ENCODE peak calls at places on chromosomes 3 and 15, in four cellular contexts. C, V, F and N are unnamed samples.

GRCh38 chr15:67176195-67176971 is 78.1 kb downstream of the AAGAB start:
- DNase-seq in C (peak; percentile 57), V (peak; percentile 69), F (no peak), N (no peak)

GRCh38 chr3:119297169-119297568 is 3.0 kb downstream of the ARHGAP31 start:
- DNase-seq in C (no peak), V (peak; percentile 55), F (no peak), N (no peak)

GRCh38 chr15:98599911-98600685 is 48.2 kb upstream of the IGF1R start:
- DNase-seq in C (no peak), V (peak; percentile 15), F (peak; percentile 49), N (peak; percentile 53)

GRCh38 chr15:85296615-85297402 is 83.6 kb upstream of the AKAP13 start:
- DNase-seq in C (peak; percentile 79), V (peak; percentile 32), F (peak; percentile 71), N (peak; percentile 39)

GRCh38 chr3:46943237-46944187 is 33.0 kb downstream of the CCDC12 start:
- DNase-seq in C (no peak), V (no peak), F (no peak), N (no peak)

GRCh38 chr3:100776736-100777135 is 67.4 kb downstream of the TFG start:
- DNase-seq in C (peak; percentile 23), V (no peak), F (no peak), N (no peak)

GRCh38 chr15:29039466-29040366 is 153.9 kb downstream of the APBA2 start:
- DNase-seq in C (peak; percentile 35), V (no peak), F (no peak), N (no peak)

GRCh38 chr3:159928692-159929091 is 59.9 kb upstream of the IL12A start:
- DNase-seq in C (no peak), V (no peak), F (no peak), N (no peak)

GRCh38 chr3:125280966-125281365 is 68.4 kb upstream of the SLC12A8 start:
- DNase-seq in C (no peak), V (no peak), F (no peak), N (no peak)

GRCh38 chr3:132522353-132522752 is 74.7 kb upstream of the ACKR4 start:
- DNase-seq in C (no peak), V (no peak), F (no peak), N (no peak)

GRCh38 chr3:102078864-102079808 is 229.8 kb downstream of the NFKBIZ start:
- DNase-seq in C (peak; percentile 33), V (no peak), F (peak; percentile 64), N (no peak)

GRCh38 chr3:75294124-75294523 is 370.0 kb upstream of the FRG2C start:
- DNase-seq in C (peak; percentile 67), V (peak; percentile 36), F (no peak), N (no peak)

GRCh38 chr3:125651246-125651645 is 55.9 kb upstream of the OSBPL11 start:
- DNase-seq in C (no peak), V (no peak), F (no peak), N (no peak)

GRCh38 chr15:66698318-66698961 is 3.6 kb upstream of the SMAD6 start:
- DNase-seq in C (peak; percentile 91), V (peak; percentile 73), F (no peak), N (no peak)

GRCh38 chr3:15470804-15471203 is 43.4 kb downstream of the EAF1 start:
- DNase-seq in C (no peak), V (no peak), F (no peak), N (no peak)

GRCh38 chr15:79549196-79549595 is 117.1 kb downstream of the MINAR1 start:
- DNase-seq in C (no peak), V (no peak), F (no peak), N (no peak)

GRCh38 chr3:69543080-69543429 is 157.2 kb upstream of the FRMD4B start:
- DNase-seq in C (no peak), V (no peak), F (no peak), N (no peak)

GRCh38 chr3:52529376-52530333 is 4.0 kb downstream of the NT5DC2 start:
- DNase-seq in C (no peak), V (no peak), F (no peak), N (no peak)

GRCh38 chr3:188204516-188204915 is 50.6 kb downstream of the LPP start:
- DNase-seq in C (no peak), V (no peak), F (no peak), N (no peak)

GRCh38 chr15:40150163-40150925 is 10.5 kb upstream of the BUB1B start:
- DNase-seq in C (no peak), V (no peak), F (no peak), N (no peak)

GRCh38 chr3:69113536-69113935 is 8.9 kb downstream of the LMOD3 start:
- DNase-seq in C (no peak), V (no peak), F (no peak), N (no peak)

GRCh38 chr3:37537914-37538691 is 323.6 kb upstream of the CTDSPL start:
- DNase-seq in C (no peak), V (no peak), F (no peak), N (no peak)

GRCh38 chr3:131794766-131795381 is 239.9 kb downstream of the CPNE4 start:
- DNase-seq in C (peak; percentile 66), V (no peak), F (peak; percentile 29), N (peak; percentile 19)

GRCh38 chr3:71987828-71988227 is 202.9 kb upstream of the PROK2 start:
- DNase-seq in C (peak; percentile 20), V (no peak), F (no peak), N (no peak)

GRCh38 chr3:102444101-102444500 is 9.3 kb downstream of the ZPLD1 start:
- DNase-seq in C (no peak), V (no peak), F (no peak), N (no peak)

GRCh38 chr3:40229411-40229810 is 80.1 kb upstream of the EIF1B start:
- DNase-seq in C (no peak), V (no peak), F (no peak), N (peak; percentile 13)

GRCh38 chr3:11588755-11589154 is 55.0 kb downstream of the VGLL4 start:
- DNase-seq in C (no peak), V (no peak), F (no peak), N (no peak)

GRCh38 chr3:171376125-171376947 is 83.9 kb downstream of the TNIK start:
- DNase-seq in C (no peak), V (no peak), F (no peak), N (peak; percentile 22)

GRCh38 chr3:184645304-184645703 is 66.6 kb downstream of the MAGEF1 start:
- DNase-seq in C (no peak), V (no peak), F (no peak), N (no peak)

GRCh38 chr3:12017487-12017886 is 13.3 kb downstream of the SYN2 start:
- DNase-seq in C (no peak), V (no peak), F (no peak), N (no peak)

GRCh38 chr3:175159202-175159601 is 300.1 kb downstream of the NAALADL2 start:
- DNase-seq in C (no peak), V (no peak), F (no peak), N (no peak)

GRCh38 chr3:100010087-100010417 is 104.2 kb downstream of the FILIP1L start:
- DNase-seq in C (no peak), V (no peak), F (no peak), N (no peak)

GRCh38 chr3:138051946-138052802 is 42.2 kb downstream of the CLDN18 start:
- DNase-seq in C (peak; percentile 72), V (peak; percentile 48), F (no peak), N (no peak)

GRCh38 chr3:9915252-9916141 is 1.4 kb upstream of the IL17RC start:
- DNase-seq in C (peak; percentile 78), V (peak; percentile 77), F (peak; percentile 16), N (peak; percentile 35)

GRCh38 chr3:9916346-9916733 is 558 bp upstream of the IL17RC start:
- DNase-seq in C (peak; percentile 15), V (no peak), F (no peak), N (no peak)

GRCh38 chr3:9918261-9919038 is 1.6 kb downstream of the IL17RC start:
- DNase-seq in C (no peak), V (no peak), F (no peak), N (no peak)

GRCh38 chr3:9916734-9917680 is at the start of gene IL17RC:
- DNase-seq in C (peak; percentile 74), V (peak; percentile 83), F (peak; percentile 9), N (no peak)

DNA sequence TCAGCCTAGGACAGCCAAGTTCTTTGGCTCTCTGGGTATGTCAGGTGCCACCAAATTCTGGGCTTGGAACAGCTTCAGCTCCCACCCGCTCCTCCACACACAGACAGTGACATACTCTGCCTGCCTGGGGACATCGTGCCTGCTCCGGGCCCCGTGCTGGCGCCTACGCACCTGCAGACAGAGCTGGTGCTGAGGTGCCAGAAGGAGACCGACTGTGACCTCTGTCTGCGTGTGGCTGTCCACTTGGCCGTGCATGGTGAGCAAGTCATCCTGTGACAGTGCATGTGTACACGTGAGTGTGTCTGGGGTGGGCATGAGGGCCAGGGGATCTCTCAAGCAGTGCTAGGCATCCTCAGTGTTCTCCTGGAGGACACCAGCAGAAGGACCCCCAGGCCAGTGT is 922 bp downstream of the IL17RC start:
- DNase-seq in C (no peak), V (no peak), F (no peak), N (no peak)
- H3K4me3 ChIP-seq in C (no peak overlapping the region), V (peak overlapping the region; percentile 61), F (no peak overlapping the region), N (no peak overlapping the region)

GRCh38 chr15:42453826-42454225 is 37.1 kb downstream of the ZNF106 start:
- DNase-seq in C (no peak), V (no peak), F (no peak), N (no peak)

GRCh38 chr15:42456971-42457370 is 34.0 kb downstream of the ZNF106 start:
- DNase-seq in C (no peak), V (no peak), F (no peak), N (no peak)

GRCh38 chr15:42457445-42458442 is 33.2 kb downstream of the ZNF106 start:
- DNase-seq in C (peak; percentile 95), V (peak; percentile 50), F (no peak), N (peak; percentile 34)

GRCh38 chr15:42461261-42461660 is 29.7 kb downstream of the ZNF106 start:
- DNase-seq in C (no peak), V (no peak), F (no peak), N (no peak)

DNA sequence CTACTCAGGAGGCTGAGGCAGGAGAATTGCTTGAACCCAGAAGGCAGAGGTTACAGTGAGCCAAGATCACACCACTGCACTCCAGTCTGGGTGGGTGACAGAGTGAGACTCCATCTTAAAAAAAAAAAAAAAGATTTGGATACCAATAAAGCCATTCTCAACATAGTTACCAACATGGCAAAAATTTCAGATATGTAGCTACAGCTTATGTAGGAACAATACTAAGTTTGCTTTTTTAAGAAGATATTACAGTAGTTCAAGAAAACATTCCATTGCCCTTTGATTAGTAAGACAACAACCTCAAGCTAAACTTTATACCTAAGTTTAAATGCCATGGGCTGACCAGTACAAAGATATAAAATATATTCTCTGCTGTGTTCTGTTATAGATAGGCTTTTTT is 34.4 kb downstream of the ZNF106 start:
- DNase-seq in C (no peak), V (no peak), F (no peak), N (no peak)
- H3K4me3 ChIP-seq in C (peak overlapping the region; percentile 26), V (peak overlapping the region; percentile 56), F (no peak overlapping the region), N (no peak overlapping the region)

GRCh38 chr3:180680097-180680430 is 775 bp upstream of the CCDC39 start:
- DNase-seq in C (peak; percentile 66), V (no peak), F (peak; percentile 37), N (no peak)
- H3K4me3 ChIP-seq in C (peak overlapping the region; percentile 93), V (peak overlapping the region; percentile 64), F (peak overlapping the region; percentile 72), N (peak overlapping the region; percentile 77)

GRCh38 chr3:31536417-31536991 is 3.8 kb downstream of the STT3B start:
- DNase-seq in C (no peak), V (no peak), F (peak; percentile 20), N (no peak)

GRCh38 chr3:31541102-31541501 is 8.4 kb downstream of the STT3B start:
- DNase-seq in C (no peak), V (no peak), F (peak; percentile 65), N (no peak)

GRCh38 chr3:31542246-31542645 is 9.5 kb downstream of the STT3B start:
- DNase-seq in C (no peak), V (no peak), F (no peak), N (no peak)

GRCh38 chr3:31543375-31543774 is 10.7 kb downstream of the STT3B start:
- DNase-seq in C (no peak), V (no peak), F (no peak), N (no peak)

GRCh38 chr3:31539275-31539674 is 6.5 kb downstream of the STT3B start:
- DNase-seq in C (no peak), V (no peak), F (no peak), N (no peak)
- H3K4me3 ChIP-seq in C (no peak overlapping the region), V (no peak overlapping the region), F (no peak overlapping the region), N (no peak overlapping the region)